ENCODE peak calls at places on chromosome 1, in five cellular contexts. M, U, E, D and F are unnamed samples.
A peak's percentile ranks its signal among the peaks of the same experiment; 100 is the strongest.

GRCh38 chr1:77888071-77888428 is 374 bp upstream of the NEXN start:
- DNase-seq in M (no peak), E (peak; percentile 42), D (no peak), U (peak; percentile 95), F (no peak)

GRCh38 chr1:109425902-109426277 is 358 bp downstream of the PSMA5 start:
- DNase-seq in D (peak; percentile 48), E (peak; percentile 67), U (peak; percentile 48), M (peak; percentile 57), F (no peak)

GRCh38 chr1:84164567-84165021 is 20.5 kb downstream of the PRKACB start:
- DNase-seq in U (peak; percentile 56), E (peak; percentile 48), M (no peak), D (no peak), F (no peak)

GRCh38 chr1:85847356-85847755 is 139.1 kb upstream of the ZNHIT6 start:
- DNase-seq in D (no peak), U (no peak), M (no peak), E (no peak), F (no peak)

GRCh38 chr1:230308039-230308438 is 118.1 kb downstream of the PGBD5 start:
- DNase-seq in E (no peak), M (no peak), D (peak; percentile 14), U (peak; percentile 65), F (no peak)

GRCh38 chr1:26126321-26127084 is 14.9 kb downstream of the PDIK1L start:
- DNase-seq in M (peak; percentile 5), U (no peak), D (no peak), E (no peak), F (no peak)

GRCh38 chr1:52919051-52919719 is 2.4 kb downstream of the ECHDC2 start:
- DNase-seq in D (no peak), U (no peak), M (no peak), E (no peak), F (no peak)

GRCh38 chr1:93346472-93346991 is 825 bp downstream of the DR1 start:
- DNase-seq in D (no peak), U (no peak), E (peak; percentile 49), M (peak; percentile 17), F (no peak)

GRCh38 chr1:27960762-27961645 is 1.2 kb downstream of the XKR8 start:
- DNase-seq in M (no peak), E (no peak), U (no peak), D (peak; percentile 44), F (no peak)

GRCh38 chr1:98028800-98029199 is 108.0 kb upstream of the DPYD start:
- DNase-seq in E (no peak), U (no peak), D (no peak), M (no peak), F (no peak)

GRCh38 chr1:150596976-150597375 is 17.6 kb upstream of the MCL1 start:
- DNase-seq in M (no peak), E (no peak), D (no peak), U (no peak), F (no peak)

GRCh38 chr1:108861566-108861965 is 4.7 kb upstream of the AKNAD1 start:
- DNase-seq in D (no peak), E (no peak), M (no peak), U (no peak), F (no peak)

GRCh38 chr1:206556047-206556747 is 48.9 kb downstream of the RASSF5 start:
- DNase-seq in D (no peak), E (peak; percentile 26), M (no peak), U (no peak), F (no peak)

GRCh38 chr1:225631041-225631663 is 21.8 kb downstream of the ENAH start:
- DNase-seq in M (no peak), U (no peak), E (no peak), D (no peak), F (no peak)

GRCh38 chr1:76726251-76726650 is 141.0 kb upstream of the ST6GALNAC5 start:
- DNase-seq in E (no peak), D (no peak), M (no peak), U (peak; percentile 21), F (no peak)

GRCh38 chr1:13728104-13728503 is 28.1 kb downstream of the PRDM2 start:
- DNase-seq in E (no peak), D (no peak), M (no peak), U (no peak), F (no peak)

GRCh38 chr1:147414505-147415163 is 126.7 kb upstream of the BCL9 start:
- DNase-seq in E (no peak), M (no peak), U (no peak), D (no peak), F (no peak)

GRCh38 chr1:2479186-2479585 is 3.1 kb downstream of the PLCH2 start:
- DNase-seq in E (no peak), U (no peak), D (no peak), M (no peak), F (no peak)